ENCODE peak calls at places on chromosomes 16 and 17, in five cellular contexts. One of them, this sample, is unnamed.

GRCh38 chr17:39001703-39002637 is 34.8 kb upstream of the FBXO47 start:
- DNase-seq in thoracic aorta: peak; percentile 57
- DNase-seq in astrocyte of the spinal cord: peak; percentile 35
- DNase-seq in upper lobe of right lung: peak; percentile 89
- DNase-seq in mesothelial cell of epicardium: no peak
- DNase-seq in this sample: peak; percentile 54

GRCh38 chr17:10126554-10127493 is 71.6 kb downstream of the GAS7 start:
- DNase-seq in thoracic aorta: no peak
- DNase-seq in mesothelial cell of epicardium: no peak
- DNase-seq in astrocyte of the spinal cord: peak; percentile 69
- DNase-seq in upper lobe of right lung: no peak
- DNase-seq in this sample: no peak

GRCh38 chr16:74677868-74678267 is 11.2 kb upstream of the RFWD3 start:
- DNase-seq in upper lobe of right lung: no peak
- DNase-seq in thoracic aorta: no peak
- DNase-seq in astrocyte of the spinal cord: no peak
- DNase-seq in mesothelial cell of epicardium: no peak
- DNase-seq in this sample: no peak

GRCh38 chr16:81214745-81215166 is 23.7 kb upstream of the BCO1 start:
- DNase-seq in thoracic aorta: no peak
- DNase-seq in astrocyte of the spinal cord: no peak
- DNase-seq in upper lobe of right lung: no peak
- DNase-seq in mesothelial cell of epicardium: no peak
- DNase-seq in this sample: no peak

GRCh38 chr16:88363239-88363891 is 19.4 kb upstream of the ZNF469 start:
- DNase-seq in thoracic aorta: no peak
- DNase-seq in upper lobe of right lung: no peak
- DNase-seq in mesothelial cell of epicardium: no peak
- DNase-seq in astrocyte of the spinal cord: no peak
- DNase-seq in this sample: no peak

GRCh38 chr17:43576563-43577229 is 30.6 kb upstream of the ETV4 start:
- DNase-seq in astrocyte of the spinal cord: peak; percentile 70
- DNase-seq in mesothelial cell of epicardium: peak; percentile 82
- DNase-seq in upper lobe of right lung: peak; percentile 76
- DNase-seq in thoracic aorta: no peak
- DNase-seq in this sample: peak; percentile 36

GRCh38 chr16:616771-617586 is 13.8 kb upstream of the WFIKKN1 start:
- DNase-seq in thoracic aorta: no peak
- DNase-seq in upper lobe of right lung: peak; percentile 90
- DNase-seq in astrocyte of the spinal cord: no peak
- DNase-seq in mesothelial cell of epicardium: no peak
- DNase-seq in this sample: no peak

GRCh38 chr17:78409191-78409621 is 30.8 kb downstream of the PGS1 start:
- DNase-seq in upper lobe of right lung: peak; percentile 83
- DNase-seq in mesothelial cell of epicardium: no peak
- DNase-seq in thoracic aorta: no peak
- DNase-seq in astrocyte of the spinal cord: no peak
- DNase-seq in this sample: no peak

GRCh38 chr17:33401253-33401652 is 108.2 kb upstream of the ASIC2 start:
- DNase-seq in astrocyte of the spinal cord: no peak
- DNase-seq in mesothelial cell of epicardium: no peak
- DNase-seq in upper lobe of right lung: no peak
- DNase-seq in thoracic aorta: no peak
- DNase-seq in this sample: no peak

GRCh38 chr16:11056090-11056988 is 112.0 kb downstream of the CLEC16A start:
- DNase-seq in mesothelial cell of epicardium: no peak
- DNase-seq in upper lobe of right lung: peak; percentile 23
- DNase-seq in astrocyte of the spinal cord: peak; percentile 79
- DNase-seq in thoracic aorta: no peak
- DNase-seq in this sample: no peak

GRCh38 chr16:12539185-12539929 is 264.3 kb downstream of the CPPED1 start:
- DNase-seq in astrocyte of the spinal cord: peak; percentile 63
- DNase-seq in upper lobe of right lung: no peak
- DNase-seq in thoracic aorta: no peak
- DNase-seq in mesothelial cell of epicardium: no peak
- DNase-seq in this sample: no peak

GRCh38 chr17:2215616-2216364 is 87.8 kb downstream of the SMG6 start:
- DNase-seq in thoracic aorta: no peak
- DNase-seq in upper lobe of right lung: peak; percentile 74
- DNase-seq in mesothelial cell of epicardium: peak; percentile 75
- DNase-seq in astrocyte of the spinal cord: peak; percentile 96
- DNase-seq in this sample: no peak

GRCh38 chr16:84606081-84606875 is 11.6 kb downstream of the COTL1 start:
- DNase-seq in upper lobe of right lung: no peak
- DNase-seq in thoracic aorta: no peak
- DNase-seq in astrocyte of the spinal cord: no peak
- DNase-seq in mesothelial cell of epicardium: no peak
- DNase-seq in this sample: no peak

GRCh38 chr16:49528035-49528434 is 154.4 kb downstream of the C16orf78 start:
- DNase-seq in upper lobe of right lung: no peak
- DNase-seq in astrocyte of the spinal cord: peak; percentile 48
- DNase-seq in mesothelial cell of epicardium: peak; percentile 60
- DNase-seq in thoracic aorta: no peak
- DNase-seq in this sample: no peak

GRCh38 chr16:138049-138417 is 440 bp downstream of the NPRL3 start:
- DNase-seq in mesothelial cell of epicardium: peak; percentile 63
- DNase-seq in thoracic aorta: no peak
- DNase-seq in upper lobe of right lung: peak; percentile 72
- DNase-seq in astrocyte of the spinal cord: no peak
- DNase-seq in this sample: no peak

GRCh38 chr16:47299587-47299986 is 155.8 kb upstream of the NETO2 start:
- DNase-seq in astrocyte of the spinal cord: no peak
- DNase-seq in upper lobe of right lung: no peak
- DNase-seq in thoracic aorta: no peak
- DNase-seq in mesothelial cell of epicardium: no peak
- DNase-seq in this sample: no peak

GRCh38 chr16:66510711-66511614 is 39.0 kb downstream of the TK2 start:
- DNase-seq in mesothelial cell of epicardium: no peak
- DNase-seq in thoracic aorta: no peak
- DNase-seq in upper lobe of right lung: no peak
- DNase-seq in astrocyte of the spinal cord: no peak
- DNase-seq in this sample: no peak

GRCh38 chr16:27470567-27471431 is 68.8 kb downstream of the IL21R start:
- DNase-seq in upper lobe of right lung: no peak
- DNase-seq in thoracic aorta: peak; percentile 36
- DNase-seq in mesothelial cell of epicardium: no peak
- DNase-seq in astrocyte of the spinal cord: peak; percentile 65
- DNase-seq in this sample: no peak

GRCh38 chr17:66087073-66087472 is 104.9 kb downstream of the CEP112 start:
- DNase-seq in astrocyte of the spinal cord: peak; percentile 9
- DNase-seq in upper lobe of right lung: no peak
- DNase-seq in thoracic aorta: no peak
- DNase-seq in mesothelial cell of epicardium: no peak
- DNase-seq in this sample: no peak

GRCh38 chr17:65455972-65456343 is 105.5 kb downstream of the AXIN2 start:
- DNase-seq in mesothelial cell of epicardium: no peak
- DNase-seq in astrocyte of the spinal cord: peak; percentile 3
- DNase-seq in upper lobe of right lung: no peak
- DNase-seq in thoracic aorta: no peak
- DNase-seq in this sample: no peak

GRCh38 chr16:21524068-21524751 is 75.2 kb upstream of the METTL9 start:
- DNase-seq in astrocyte of the spinal cord: no peak
- DNase-seq in thoracic aorta: no peak
- DNase-seq in mesothelial cell of epicardium: no peak
- DNase-seq in upper lobe of right lung: no peak
- DNase-seq in this sample: no peak

GRCh38 chr17:58995247-58995940 is 111.3 kb downstream of the TRIM37 start:
- DNase-seq in astrocyte of the spinal cord: peak; percentile 17
- DNase-seq in upper lobe of right lung: no peak
- DNase-seq in thoracic aorta: no peak
- DNase-seq in mesothelial cell of epicardium: no peak
- DNase-seq in this sample: no peak

GRCh38 chr17:3635474-3636153 is 436 bp downstream of the SHPK start:
- DNase-seq in thoracic aorta: no peak
- DNase-seq in astrocyte of the spinal cord: no peak
- DNase-seq in upper lobe of right lung: no peak
- DNase-seq in mesothelial cell of epicardium: no peak
- DNase-seq in this sample: no peak

GRCh38 chr17:16453493-16453851 is 38.1 kb downstream of the TRPV2 start:
- DNase-seq in thoracic aorta: no peak
- DNase-seq in upper lobe of right lung: no peak
- DNase-seq in astrocyte of the spinal cord: no peak
- DNase-seq in mesothelial cell of epicardium: no peak
- DNase-seq in this sample: no peak

GRCh38 chr17:16449121-16449570 is 33.8 kb downstream of the TRPV2 start:
- DNase-seq in mesothelial cell of epicardium: no peak
- DNase-seq in thoracic aorta: no peak
- DNase-seq in astrocyte of the spinal cord: peak; percentile 68
- DNase-seq in upper lobe of right lung: no peak
- DNase-seq in this sample: no peak

GRCh38 chr17:16448490-16448889 is 33.1 kb downstream of the TRPV2 start:
- DNase-seq in upper lobe of right lung: no peak
- DNase-seq in thoracic aorta: no peak
- DNase-seq in mesothelial cell of epicardium: no peak
- DNase-seq in astrocyte of the spinal cord: no peak
- DNase-seq in this sample: no peak

GRCh38 chr17:16447676-16448075 is 32.3 kb downstream of the TRPV2 start:
- DNase-seq in mesothelial cell of epicardium: no peak
- DNase-seq in upper lobe of right lung: no peak
- DNase-seq in astrocyte of the spinal cord: no peak
- DNase-seq in thoracic aorta: no peak
- DNase-seq in this sample: no peak

GRCh38 chr17:16450028-16450427 is 34.7 kb downstream of the TRPV2 start:
- DNase-seq in mesothelial cell of epicardium: no peak
- DNase-seq in upper lobe of right lung: no peak
- DNase-seq in astrocyte of the spinal cord: no peak
- DNase-seq in thoracic aorta: no peak
- DNase-seq in this sample: no peak
- TF ChIP-seq CTCF in mesothelial cell of epicardium: no peak
- TF ChIP-seq CTCF in upper lobe of right lung: no peak
- TF ChIP-seq CTCF in astrocyte of the spinal cord: no peak
- TF ChIP-seq CTCF in thoracic aorta: no peak
- TF ChIP-seq CTCF in this sample: no peak

GRCh38 chr17:48322060-48322459 is 108.0 kb downstream of the SKAP1 start:
- DNase-seq in upper lobe of right lung: no peak
- DNase-seq in thoracic aorta: no peak
- DNase-seq in astrocyte of the spinal cord: peak; percentile 38
- DNase-seq in mesothelial cell of epicardium: no peak
- DNase-seq in this sample: no peak
- TF ChIP-seq CTCF in upper lobe of right lung: no peak
- TF ChIP-seq CTCF in thoracic aorta: no peak
- TF ChIP-seq CTCF in astrocyte of the spinal cord: peak; percentile 10
- TF ChIP-seq CTCF in mesothelial cell of epicardium: no peak
- TF ChIP-seq CTCF in this sample: no peak

GRCh38 chr17:76125922-76126321 is 15.1 kb downstream of the FOXJ1 start:
- DNase-seq in astrocyte of the spinal cord: no peak
- DNase-seq in mesothelial cell of epicardium: no peak
- DNase-seq in upper lobe of right lung: no peak
- DNase-seq in thoracic aorta: no peak
- DNase-seq in this sample: no peak

GRCh38 chr17:76123749-76124581 is 17.1 kb downstream of the FOXJ1 start:
- DNase-seq in upper lobe of right lung: no peak
- DNase-seq in mesothelial cell of epicardium: no peak
- DNase-seq in astrocyte of the spinal cord: no peak
- DNase-seq in thoracic aorta: no peak
- DNase-seq in this sample: no peak

GRCh38 chr17:76124582-76125390 is 16.3 kb downstream of the FOXJ1 start:
- DNase-seq in thoracic aorta: no peak
- DNase-seq in mesothelial cell of epicardium: no peak
- DNase-seq in astrocyte of the spinal cord: no peak
- DNase-seq in upper lobe of right lung: no peak
- DNase-seq in this sample: no peak

GRCh38 chr17:76123127-76123499 is 17.9 kb downstream of the FOXJ1 start:
- DNase-seq in mesothelial cell of epicardium: no peak
- DNase-seq in thoracic aorta: no peak
- DNase-seq in upper lobe of right lung: no peak
- DNase-seq in astrocyte of the spinal cord: no peak
- DNase-seq in this sample: no peak

DNA sequence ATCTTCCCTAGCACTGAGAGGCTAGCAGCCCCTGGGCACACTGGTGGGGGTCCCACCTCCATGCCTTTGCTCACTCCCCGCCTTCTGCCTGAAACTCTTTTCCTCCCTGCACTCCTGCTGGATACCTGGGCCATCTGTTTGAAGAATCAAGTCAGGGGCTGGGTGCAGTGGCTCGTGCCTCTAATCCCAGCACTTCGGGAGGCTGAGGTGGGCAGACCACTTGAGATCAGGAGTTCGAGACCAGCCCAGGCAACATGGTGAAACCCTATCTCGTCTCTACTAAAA is 15.7 kb downstream of the FOXJ1 start:
- DNase-seq in upper lobe of right lung: no peak
- DNase-seq in mesothelial cell of epicardium: no peak
- DNase-seq in astrocyte of the spinal cord: no peak
- DNase-seq in thoracic aorta: no peak
- DNase-seq in this sample: no peak
- TF ChIP-seq CTCF in upper lobe of right lung: no peak
- TF ChIP-seq CTCF in mesothelial cell of epicardium: no peak
- TF ChIP-seq CTCF in astrocyte of the spinal cord: no peak
- TF ChIP-seq CTCF in thoracic aorta: no peak
- TF ChIP-seq CTCF in this sample: no peak

DNA sequence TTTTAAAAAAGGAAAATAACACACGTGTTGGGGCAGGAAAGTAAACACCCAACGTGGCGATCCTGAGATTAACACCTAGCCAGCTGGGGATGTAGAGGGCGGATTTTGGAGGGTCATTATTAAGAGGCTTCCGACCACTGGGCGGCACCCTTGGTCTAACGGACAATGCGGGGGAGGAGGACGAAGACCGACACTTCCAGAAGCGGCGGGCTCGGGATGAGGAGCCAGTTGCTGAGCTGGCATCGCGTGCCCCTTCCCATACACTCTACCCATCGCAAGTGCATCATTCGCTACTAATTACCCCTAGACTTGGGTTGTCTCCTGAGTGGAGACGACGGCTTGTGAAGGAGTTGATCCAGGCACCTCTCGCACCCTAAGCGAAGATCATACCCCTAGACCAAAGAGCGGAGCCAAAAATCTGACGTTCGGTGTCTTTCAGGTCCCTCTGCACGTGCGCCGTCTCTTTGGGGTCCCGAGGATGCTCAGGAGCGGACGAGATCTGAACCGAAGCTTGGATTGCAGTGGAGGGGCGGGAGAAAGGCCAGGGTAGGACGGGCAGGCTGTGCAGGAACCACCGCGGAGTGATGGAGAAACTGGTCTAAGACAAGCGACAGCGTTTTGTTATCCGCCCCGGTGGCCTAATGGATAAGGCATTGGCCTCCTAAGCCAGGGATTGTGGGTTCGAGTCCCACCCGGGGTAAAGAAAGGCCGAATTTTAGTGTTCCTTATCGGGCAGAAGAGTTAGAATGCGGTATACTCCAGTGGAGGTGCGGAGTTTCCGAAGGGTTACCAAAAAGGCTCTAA is 17.6 kb downstream of the ZNF213 start:
- DNase-seq in thoracic aorta: peak; percentile 77
- DNase-seq in mesothelial cell of epicardium: peak; percentile 92
- DNase-seq in astrocyte of the spinal cord: peak; percentile 91
- DNase-seq in upper lobe of right lung: peak; percentile 87
- DNase-seq in this sample: peak; percentile 86
- TF ChIP-seq CTCF in thoracic aorta: peak; percentile 19
- TF ChIP-seq CTCF in mesothelial cell of epicardium: no peak
- TF ChIP-seq CTCF in astrocyte of the spinal cord: peak; percentile 51
- TF ChIP-seq CTCF in upper lobe of right lung: peak; percentile 32
- TF ChIP-seq CTCF in this sample: no peak

GRCh38 chr17:73340093-73340596 is 28.3 kb upstream of the CDC42EP4 start:
- DNase-seq in upper lobe of right lung: no peak
- DNase-seq in thoracic aorta: no peak
- DNase-seq in astrocyte of the spinal cord: peak; percentile 86
- DNase-seq in mesothelial cell of epicardium: no peak
- DNase-seq in this sample: peak; percentile 62
- TF ChIP-seq CTCF in upper lobe of right lung: peak; percentile 38
- TF ChIP-seq CTCF in thoracic aorta: peak; percentile 27
- TF ChIP-seq CTCF in astrocyte of the spinal cord: peak; percentile 41
- TF ChIP-seq CTCF in mesothelial cell of epicardium: no peak
- TF ChIP-seq CTCF in this sample: no peak

This sample was measured in omental fat pad.